ENCODE peak calls at places on chromosome 17, in six cellular contexts. X is PC-9, S is A549, V is neural progenitor cell, G is SK-N-SH, F is PC-3. U is an unnamed sample.
A peak's percentile ranks its signal among the peaks of the same experiment; 100 is the strongest.

GRCh38 chr17:34837796-34838195 is 123.5 kb downstream of the CCT6B start:
- DNase-seq in X (no peak), S (no peak), V (no peak), G (no peak), F (no peak), U (no peak)

GRCh38 chr17:75774988-75775668 is 9.5 kb upstream of the UNK start:
- DNase-seq in X (peak; percentile 75), S (no peak), V (no peak), G (peak; percentile 33), F (peak; percentile 72), U (no peak)

GRCh38 chr17:47239663-47240374 is 13.8 kb upstream of the ITGB3 start:
- DNase-seq in X (peak; percentile 87), S (peak; percentile 75), V (no peak), G (peak; percentile 77), F (peak; percentile 100), U (peak; percentile 76)

GRCh38 chr17:42402121-42402516 is 13.9 kb upstream of the STAT3 start:
- DNase-seq in X (no peak), S (no peak), V (no peak), G (no peak), F (no peak), U (no peak)

GRCh38 chr17:17515921-17516295 is 19.7 kb upstream of the RASD1 start:
- DNase-seq in X (no peak), S (no peak), V (no peak), G (no peak), F (peak; percentile 57), U (no peak)

GRCh38 chr17:2101448-2102257 is 46.8 kb downstream of the HIC1 start:
- DNase-seq in X (peak; percentile 96), S (no peak), V (no peak), G (no peak), F (peak; percentile 94), U (no peak)

GRCh38 chr17:62091804-62092203 is 26.7 kb upstream of the MED13 start:
- DNase-seq in X (no peak), S (no peak), V (no peak), G (no peak), F (no peak), U (no peak)

GRCh38 chr17:33082529-33083148 is 91.0 kb downstream of the SPACA3 start:
- DNase-seq in X (no peak), S (no peak), V (no peak), G (peak; percentile 11), F (no peak), U (no peak)

GRCh38 chr17:34287858-34288257 is 2.3 kb downstream of the CCL11 start:
- DNase-seq in X (no peak), S (no peak), V (no peak), G (no peak), F (no peak), U (no peak)

GRCh38 chr17:17672453-17673368 is 8.5 kb upstream of the RAI1 start:
- DNase-seq in X (no peak), S (no peak), V (no peak), G (no peak), F (peak; percentile 59), U (peak; percentile 66)

GRCh38 chr17:47205419-47205963 is 3.7 kb upstream of the MYL4 start:
- DNase-seq in X (peak; percentile 90), S (no peak), V (no peak), G (no peak), F (no peak), U (peak; percentile 87)

GRCh38 chr17:38509772-38510423 is 81.6 kb downstream of the ARHGAP23 start:
- DNase-seq in X (no peak), S (no peak), V (no peak), G (no peak), F (no peak), U (no peak)

GRCh38 chr17:2982854-2983636 is 80.4 kb downstream of the OR1D5 start:
- DNase-seq in X (no peak), S (peak; percentile 77), V (no peak), G (no peak), F (no peak), U (no peak)

GRCh38 chr17:27577884-27578717 is 52.9 kb upstream of the LGALS9 start:
- DNase-seq in X (no peak), S (no peak), V (no peak), G (peak; percentile 80), F (no peak), U (no peak)

GRCh38 chr17:14510136-14510535 is 209.3 kb downstream of the HS3ST3B1 start:
- DNase-seq in X (no peak), S (no peak), V (no peak), G (no peak), F (no peak), U (no peak)

GRCh38 chr17:1362065-1362848 is 37.8 kb downstream of the YWHAE start:
- DNase-seq in X (no peak), S (no peak), V (no peak), G (no peak), F (no peak), U (no peak)

GRCh38 chr17:5948811-5949210 is 121.4 kb upstream of the WSCD1 start:
- DNase-seq in X (no peak), S (no peak), V (no peak), G (no peak), F (no peak), U (no peak)

GRCh38 chr17:27303734-27304133 is 9.8 kb downstream of the WSB1 start:
- DNase-seq in X (no peak), S (no peak), V (no peak), G (no peak), F (no peak), U (no peak)

GRCh38 chr17:76004750-76005262 is 4.2 kb downstream of the CDK3 start:
- DNase-seq in X (no peak), S (no peak), V (no peak), G (peak; percentile 45), F (no peak), U (no peak)

GRCh38 chr17:78674595-78675315 is 97.6 kb upstream of the DNAH17 start:
- DNase-seq in X (no peak), S (no peak), V (peak; percentile 50), G (peak; percentile 74), F (no peak), U (no peak)

GRCh38 chr17:58703137-58703846 is 10.9 kb downstream of the RAD51C start:
- DNase-seq in X (no peak), S (no peak), V (no peak), G (no peak), F (peak; percentile 74), U (no peak)

GRCh38 chr17:37774508-37774907 is 29.6 kb upstream of the HNF1B start:
- DNase-seq in X (no peak), S (no peak), V (no peak), G (no peak), F (no peak), U (peak; percentile 54)

GRCh38 chr17:77400445-77400870 is 259.7 kb downstream of the SEC14L1 start:
- DNase-seq in X (no peak), S (no peak), V (peak; percentile 59), G (peak; percentile 95), F (no peak), U (peak; percentile 88)

GRCh38 chr17:29570521-29570920 is 2.0 kb downstream of the TP53I13 start:
- DNase-seq in X (no peak), S (no peak), V (no peak), G (no peak), F (no peak), U (no peak)

GRCh38 chr17:76561332-76561731 is 21.5 kb downstream of the PRCD start:
- DNase-seq in X (no peak), S (no peak), V (no peak), G (no peak), F (peak; percentile 13), U (no peak)

GRCh38 chr17:8025176-8025911 is 13.5 kb upstream of the ALOX15B start:
- DNase-seq in X (no peak), S (no peak), V (no peak), G (no peak), F (no peak), U (no peak)

GRCh38 chr17:67123692-67124091 is 79.3 kb downstream of the CACNG1 start:
- DNase-seq in X (no peak), S (no peak), V (no peak), G (no peak), F (no peak), U (no peak)

GRCh38 chr17:16492613-16493290 is 759 bp upstream of the LRRC75A start:
- DNase-seq in X (no peak), S (no peak), V (no peak), G (no peak), F (no peak), U (no peak)
- H3K4me2 ChIP-seq in X (peak overlapping the region; percentile 69), S (peak overlapping the region; percentile 100), V (peak overlapping the region; percentile 72), G (peak overlapping the region; percentile 81), F (peak overlapping the region; percentile 92), U (peak overlapping the region; percentile 57)

DNA sequence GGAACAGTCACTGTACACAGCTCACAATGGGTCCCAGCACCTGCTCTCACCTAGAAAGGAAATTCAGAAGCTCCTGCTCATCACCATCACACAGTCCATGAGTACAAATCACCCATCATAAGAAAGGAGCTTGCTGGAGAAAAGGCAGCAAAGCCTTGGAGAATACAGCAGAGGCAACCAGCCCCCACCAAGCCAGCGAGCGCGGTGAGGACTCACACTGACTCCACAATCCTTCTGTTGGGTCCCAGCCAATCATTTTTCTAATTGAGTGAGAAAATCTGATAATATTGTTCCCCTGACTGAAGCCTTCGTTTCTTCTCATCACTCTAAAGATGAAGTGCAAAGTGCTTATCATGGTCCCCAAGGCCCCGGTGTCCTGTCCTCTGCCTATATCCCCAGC is 298.3 kb downstream of the SLC39A11 start:
- DNase-seq in X (no peak), S (no peak), V (no peak), G (no peak), F (no peak), U (no peak)
- H3K9me3 ChIP-seq in X (peaks cover 6% of the 10 kb centered on the region), S (peaks cover 29% of the 10 kb centered on the region), V (no peaks in the 10 kb centered on the region), G (no peaks in the 10 kb centered on the region), F (no peaks in the 10 kb centered on the region), U (no peaks in the 10 kb centered on the region)

GRCh38 chr17:45230787-45231480 is 9.2 kb downstream of the FMNL1 start:
- DNase-seq in X (peak; percentile 51), S (peak; percentile 72), V (no peak), G (peak; percentile 77), F (peak; percentile 66), U (no peak)
- H3K4me2 ChIP-seq in X (peak overlapping the region; percentile 56), S (peak overlapping the region; percentile 92), V (no peak overlapping the region), G (no peak overlapping the region), F (peak overlapping the region; percentile 15), U (no peak overlapping the region)

GRCh38 chr17:31489295-31490018 is 98.0 kb downstream of the RAB11FIP4 start:
- DNase-seq in X (peak; percentile 89), S (no peak), V (peak; percentile 62), G (no peak), F (peak; percentile 6), U (no peak)

GRCh38 chr17:31488982-31489294 is 97.5 kb downstream of the RAB11FIP4 start:
- DNase-seq in X (peak; percentile 26), S (no peak), V (no peak), G (no peak), F (no peak), U (no peak)

GRCh38 chr17:31490991-31491793 is 99.7 kb downstream of the RAB11FIP4 start:
- DNase-seq in X (no peak), S (no peak), V (no peak), G (no peak), F (no peak), U (peak; percentile 84)

GRCh38 chr17:31488264-31488981 is 96.9 kb downstream of the RAB11FIP4 start:
- DNase-seq in X (peak; percentile 18), S (no peak), V (peak; percentile 54), G (peak; percentile 68), F (peak; percentile 9), U (peak; percentile 67)

DNA sequence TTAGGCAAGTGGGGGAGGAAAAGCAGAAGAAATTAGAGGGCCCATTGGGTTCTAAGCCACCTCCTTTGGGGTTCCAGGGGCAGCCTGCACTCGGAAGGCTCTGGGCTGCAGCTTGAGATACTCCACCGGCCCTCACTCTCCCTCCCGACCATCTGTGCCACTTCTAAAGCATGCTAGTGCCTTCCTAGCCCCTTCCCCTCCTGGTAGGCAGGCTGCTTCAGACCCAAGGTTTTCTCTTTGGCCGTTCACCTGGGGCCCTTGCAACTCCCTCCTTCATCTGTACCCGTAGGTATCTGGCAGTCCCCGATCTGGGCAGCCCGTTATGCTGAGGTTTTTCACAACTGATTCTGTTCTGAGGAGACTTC is 98.5 kb downstream of the RAB11FIP4 start:
- DNase-seq in X (no peak), S (no peak), V (no peak), G (no peak), F (no peak), U (no peak)
- H3K9me3 ChIP-seq in X (no peaks in the 10 kb centered on the region), S (no peaks in the 10 kb centered on the region), V (no peaks in the 10 kb centered on the region), G (no peaks in the 10 kb centered on the region), F (no peaks in the 10 kb centered on the region), U (no peaks in the 10 kb centered on the region)

U was measured in Karpas-422.